ENCODE peak calls at places on chromosomes 5 and 9, in seven cellular contexts. One of them, this sample, is unnamed.

GRCh38 chr5:82684153-82684552 is 393.0 kb downstream of the TMEM167A start:
- DNase-seq in OCI-LY7: no peak
- DNase-seq in stomach: no peak
- DNase-seq in tibial artery: no peak
- DNase-seq in testis: no peak
- DNase-seq in cardiac muscle cell: no peak
- DNase-seq in Peyer's patch: no peak
- DNase-seq in this sample: no peak

GRCh38 chr9:135239100-135239768 is 151.8 kb downstream of the OLFM1 start:
- DNase-seq in OCI-LY7: no peak
- DNase-seq in stomach: no peak
- DNase-seq in tibial artery: no peak
- DNase-seq in testis: no peak
- DNase-seq in cardiac muscle cell: no peak
- DNase-seq in Peyer's patch: no peak
- DNase-seq in this sample: no peak

GRCh38 chr9:3468407-3469205 is 57.2 kb downstream of the RFX3 start:
- DNase-seq in OCI-LY7: no peak
- DNase-seq in stomach: no peak
- DNase-seq in tibial artery: no peak
- DNase-seq in testis: no peak
- DNase-seq in cardiac muscle cell: no peak
- DNase-seq in Peyer's patch: no peak
- DNase-seq in this sample: no peak

GRCh38 chr5:132052520-132052919 is 7.9 kb upstream of the IL3 start:
- DNase-seq in OCI-LY7: no peak
- DNase-seq in stomach: no peak
- DNase-seq in tibial artery: peak; percentile 49
- DNase-seq in testis: peak; percentile 9
- DNase-seq in cardiac muscle cell: no peak
- DNase-seq in Peyer's patch: peak; percentile 6
- DNase-seq in this sample: no peak

GRCh38 chr9:36985769-36986547 is 48.1 kb downstream of the PAX5 start:
- DNase-seq in OCI-LY7: no peak
- DNase-seq in stomach: no peak
- DNase-seq in tibial artery: peak; percentile 46
- DNase-seq in testis: peak; percentile 28
- DNase-seq in cardiac muscle cell: no peak
- DNase-seq in Peyer's patch: no peak
- DNase-seq in this sample: no peak

GRCh38 chr9:79573697-79573976 is 1.9 kb downstream of the TLE4 start:
- DNase-seq in OCI-LY7: no peak
- DNase-seq in stomach: no peak
- DNase-seq in tibial artery: no peak
- DNase-seq in testis: no peak
- DNase-seq in cardiac muscle cell: no peak
- DNase-seq in Peyer's patch: no peak
- DNase-seq in this sample: peak; percentile 33

GRCh38 chr5:143543358-143544255 is 140.1 kb upstream of the NR3C1 start:
- DNase-seq in OCI-LY7: no peak
- DNase-seq in stomach: no peak
- DNase-seq in tibial artery: no peak
- DNase-seq in testis: no peak
- DNase-seq in cardiac muscle cell: peak; percentile 42
- DNase-seq in Peyer's patch: no peak
- DNase-seq in this sample: no peak

GRCh38 chr5:137666901-137667300 is 69.0 kb downstream of the KLHL3 start:
- DNase-seq in OCI-LY7: no peak
- DNase-seq in stomach: no peak
- DNase-seq in tibial artery: no peak
- DNase-seq in testis: no peak
- DNase-seq in cardiac muscle cell: no peak
- DNase-seq in Peyer's patch: no peak
- DNase-seq in this sample: no peak

GRCh38 chr5:96516631-96517071 is 83.6 kb upstream of the PCSK1 start:
- DNase-seq in OCI-LY7: no peak
- DNase-seq in stomach: no peak
- DNase-seq in tibial artery: no peak
- DNase-seq in testis: no peak
- DNase-seq in cardiac muscle cell: peak; percentile 52
- DNase-seq in Peyer's patch: no peak
- DNase-seq in this sample: no peak

GRCh38 chr5:172303090-172303995 is 19.8 kb upstream of the UBTD2 start:
- DNase-seq in OCI-LY7: no peak
- DNase-seq in stomach: no peak
- DNase-seq in tibial artery: no peak
- DNase-seq in testis: no peak
- DNase-seq in cardiac muscle cell: no peak
- DNase-seq in Peyer's patch: no peak
- DNase-seq in this sample: no peak

GRCh38 chr5:106397700-106398099 is 1273.0 kb downstream of the EFNA5 start:
- DNase-seq in OCI-LY7: no peak
- DNase-seq in stomach: no peak
- DNase-seq in tibial artery: no peak
- DNase-seq in testis: no peak
- DNase-seq in cardiac muscle cell: peak; percentile 71
- DNase-seq in Peyer's patch: no peak
- DNase-seq in this sample: no peak

GRCh38 chr9:91036826-91037510 is 235.3 kb downstream of the SYK start:
- DNase-seq in OCI-LY7: peak; percentile 72
- DNase-seq in stomach: peak; percentile 77
- DNase-seq in tibial artery: peak; percentile 90
- DNase-seq in testis: peak; percentile 89
- DNase-seq in cardiac muscle cell: peak; percentile 97
- DNase-seq in Peyer's patch: peak; percentile 64
- DNase-seq in this sample: peak; percentile 45

GRCh38 chr5:147809830-147810666 is 21.4 kb downstream of the SPINK1 start:
- DNase-seq in OCI-LY7: no peak
- DNase-seq in stomach: no peak
- DNase-seq in tibial artery: no peak
- DNase-seq in testis: no peak
- DNase-seq in cardiac muscle cell: no peak
- DNase-seq in Peyer's patch: no peak
- DNase-seq in this sample: no peak

GRCh38 chr5:73948720-73949119 is 322.7 kb downstream of the ARHGEF28 start:
- DNase-seq in OCI-LY7: peak; percentile 68
- DNase-seq in stomach: no peak
- DNase-seq in tibial artery: no peak
- DNase-seq in testis: no peak
- DNase-seq in cardiac muscle cell: peak; percentile 62
- DNase-seq in Peyer's patch: no peak
- DNase-seq in this sample: no peak

GRCh38 chr5:72096602-72097205 is 10.6 kb upstream of the MAP1B start:
- DNase-seq in OCI-LY7: no peak
- DNase-seq in stomach: no peak
- DNase-seq in tibial artery: no peak
- DNase-seq in testis: no peak
- DNase-seq in cardiac muscle cell: no peak
- DNase-seq in Peyer's patch: no peak
- DNase-seq in this sample: no peak

GRCh38 chr5:135578685-135579341 is at the start of gene CXCL14:
- DNase-seq in OCI-LY7: no peak
- DNase-seq in stomach: no peak
- DNase-seq in tibial artery: peak; percentile 72
- DNase-seq in testis: peak; percentile 31
- DNase-seq in cardiac muscle cell: peak; percentile 88
- DNase-seq in Peyer's patch: no peak
- DNase-seq in this sample: no peak

GRCh38 chr9:134217431-134218210 is 53.3 kb upstream of the RNU6ATAC start:
- DNase-seq in OCI-LY7: peak; percentile 64
- DNase-seq in stomach: no peak
- DNase-seq in tibial artery: no peak
- DNase-seq in testis: no peak
- DNase-seq in cardiac muscle cell: no peak
- DNase-seq in Peyer's patch: no peak
- DNase-seq in this sample: no peak

GRCh38 chr5:4480528-4481404 is 659.4 kb upstream of the ADAMTS16 start:
- DNase-seq in OCI-LY7: no peak
- DNase-seq in stomach: no peak
- DNase-seq in tibial artery: no peak
- DNase-seq in testis: no peak
- DNase-seq in cardiac muscle cell: no peak
- DNase-seq in Peyer's patch: no peak
- DNase-seq in this sample: no peak

GRCh38 chr9:17216011-17216410 is 81.2 kb downstream of the CNTLN start:
- DNase-seq in OCI-LY7: no peak
- DNase-seq in stomach: no peak
- DNase-seq in tibial artery: no peak
- DNase-seq in testis: no peak
- DNase-seq in cardiac muscle cell: no peak
- DNase-seq in Peyer's patch: no peak
- DNase-seq in this sample: no peak

GRCh38 chr5:142614054-142614453 is 71.8 kb downstream of the FGF1 start:
- DNase-seq in OCI-LY7: no peak
- DNase-seq in stomach: no peak
- DNase-seq in tibial artery: no peak
- DNase-seq in testis: no peak
- DNase-seq in cardiac muscle cell: no peak
- DNase-seq in Peyer's patch: no peak
- DNase-seq in this sample: no peak

GRCh38 chr5:135498662-135498995 is 37.1 kb downstream of the NEUROG1 start:
- DNase-seq in OCI-LY7: no peak
- DNase-seq in stomach: no peak
- DNase-seq in tibial artery: no peak
- DNase-seq in testis: no peak
- DNase-seq in cardiac muscle cell: no peak
- DNase-seq in Peyer's patch: no peak
- DNase-seq in this sample: no peak

DNA sequence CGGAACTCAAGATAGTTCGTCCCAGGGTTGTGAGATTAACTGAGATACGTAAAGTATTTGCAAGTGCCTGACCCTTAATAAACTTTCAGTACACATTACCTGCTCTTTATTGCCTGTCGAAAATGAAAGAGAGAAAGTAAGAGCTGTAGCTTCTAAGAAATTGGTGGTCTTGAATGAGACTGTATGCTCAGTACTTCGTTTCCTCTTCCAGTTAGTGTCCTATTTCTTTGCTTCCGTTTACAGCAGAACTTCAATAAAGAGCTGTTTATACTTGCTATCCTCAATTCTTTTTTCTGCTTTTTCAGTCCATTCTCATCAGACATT is 534 bp downstream of the SRFBP1 start:
- DNase-seq in OCI-LY7: no peak
- DNase-seq in stomach: no peak
- DNase-seq in tibial artery: no peak
- DNase-seq in testis: no peak
- DNase-seq in cardiac muscle cell: no peak
- DNase-seq in Peyer's patch: no peak
- DNase-seq in this sample: peak; percentile 51
- H3K27ac ChIP-seq in OCI-LY7: peak overlapping the region; percentile 63
- H3K27ac ChIP-seq in stomach: peak overlapping the region; percentile 68
- H3K27ac ChIP-seq in tibial artery: peak overlapping the region; percentile 77
- H3K27ac ChIP-seq in testis: no peak overlapping the region
- H3K27ac ChIP-seq in cardiac muscle cell: peak overlapping the region; percentile 80
- H3K27ac ChIP-seq in Peyer's patch: peak overlapping the region; percentile 64
- H3K27ac ChIP-seq in this sample: peak overlapping the region; percentile 71

DNA sequence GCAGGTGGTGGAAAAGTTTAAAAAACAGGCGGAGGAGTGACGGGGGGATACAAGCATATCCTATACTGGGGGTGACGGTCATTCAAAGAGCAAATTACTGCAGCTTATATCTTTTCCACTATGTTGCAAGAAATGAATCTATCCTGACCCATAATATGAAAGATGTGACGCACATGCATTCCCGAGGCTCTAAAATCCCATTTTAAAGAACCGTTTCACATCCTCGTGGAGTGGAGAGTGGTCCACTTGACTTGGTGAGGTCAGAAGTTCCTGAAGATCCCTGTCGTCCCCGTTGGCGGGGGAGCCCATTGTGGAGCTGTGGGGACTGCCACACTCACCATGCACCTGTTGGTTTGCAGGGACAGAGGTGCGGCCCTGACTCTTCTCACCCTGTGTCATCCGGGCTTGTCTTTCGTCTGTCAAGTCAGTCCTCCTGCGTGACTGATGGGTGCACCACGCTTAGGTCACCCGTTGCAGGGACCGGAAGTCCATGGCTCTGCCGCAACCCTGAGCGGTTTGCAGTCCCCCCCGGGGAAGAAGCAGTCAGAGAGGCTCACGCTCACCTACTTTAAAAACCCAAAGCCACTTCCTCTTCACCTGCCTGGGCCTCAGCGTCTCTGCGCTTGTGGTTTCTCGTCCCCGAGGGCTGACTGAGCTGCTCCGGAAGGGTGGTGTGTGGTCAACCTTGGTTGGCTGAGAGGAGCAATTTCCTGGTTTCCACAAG is 53.0 kb downstream of the USP20 start:
- DNase-seq in OCI-LY7: peak; percentile 98
- DNase-seq in stomach: peak; percentile 62
- DNase-seq in tibial artery: no peak
- DNase-seq in testis: no peak
- DNase-seq in cardiac muscle cell: no peak
- DNase-seq in Peyer's patch: peak; percentile 94
- DNase-seq in this sample: peak; percentile 87
- H3K4me3 ChIP-seq in OCI-LY7: peak overlapping the region; percentile 66
- H3K4me3 ChIP-seq in stomach: peak overlapping the region; percentile 2
- H3K4me3 ChIP-seq in tibial artery: no peak overlapping the region
- H3K4me3 ChIP-seq in testis: no peak overlapping the region
- H3K4me3 ChIP-seq in cardiac muscle cell: no peak overlapping the region
- H3K4me3 ChIP-seq in Peyer's patch: peak overlapping the region; percentile 3
- H3K4me3 ChIP-seq in this sample: peak overlapping the region; percentile 87

DNA sequence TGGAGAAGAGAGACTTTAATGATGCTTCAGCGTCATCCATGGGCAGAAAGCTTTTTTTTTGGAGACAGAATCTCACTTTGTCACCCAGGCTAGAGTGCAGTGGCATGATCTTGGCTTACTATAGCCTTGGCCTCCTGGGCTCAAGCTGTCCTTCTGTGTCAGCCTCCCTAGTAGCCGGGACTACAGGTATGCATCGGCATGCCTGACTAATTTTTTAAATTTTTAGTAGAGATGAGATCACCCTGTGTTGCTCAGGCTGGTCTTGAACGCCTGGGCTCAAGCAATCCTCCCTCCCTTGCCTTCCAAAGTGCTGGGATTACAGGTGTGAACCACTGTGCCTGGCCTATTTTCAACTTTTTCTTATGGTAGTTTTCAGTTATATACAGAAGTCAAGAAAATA is 23.2 kb downstream of the SPIN1 start:
- DNase-seq in OCI-LY7: no peak
- DNase-seq in stomach: no peak
- DNase-seq in tibial artery: no peak
- DNase-seq in testis: no peak
- DNase-seq in cardiac muscle cell: no peak
- DNase-seq in Peyer's patch: no peak
- DNase-seq in this sample: no peak
- H3K9me3 ChIP-seq in OCI-LY7: peaks cover 17% of the 10 kb centered on the region
- H3K9me3 ChIP-seq in stomach: peaks cover 4% of the 10 kb centered on the region
- H3K9me3 ChIP-seq in tibial artery: no peaks in the 10 kb centered on the region
- H3K9me3 ChIP-seq in testis: no peaks in the 10 kb centered on the region
- H3K9me3 ChIP-seq in cardiac muscle cell: no peaks in the 10 kb centered on the region
- H3K9me3 ChIP-seq in Peyer's patch: peaks cover 13% of the 10 kb centered on the region
- H3K9me3 ChIP-seq in this sample: peaks cover 16% of the 10 kb centered on the region

DNA sequence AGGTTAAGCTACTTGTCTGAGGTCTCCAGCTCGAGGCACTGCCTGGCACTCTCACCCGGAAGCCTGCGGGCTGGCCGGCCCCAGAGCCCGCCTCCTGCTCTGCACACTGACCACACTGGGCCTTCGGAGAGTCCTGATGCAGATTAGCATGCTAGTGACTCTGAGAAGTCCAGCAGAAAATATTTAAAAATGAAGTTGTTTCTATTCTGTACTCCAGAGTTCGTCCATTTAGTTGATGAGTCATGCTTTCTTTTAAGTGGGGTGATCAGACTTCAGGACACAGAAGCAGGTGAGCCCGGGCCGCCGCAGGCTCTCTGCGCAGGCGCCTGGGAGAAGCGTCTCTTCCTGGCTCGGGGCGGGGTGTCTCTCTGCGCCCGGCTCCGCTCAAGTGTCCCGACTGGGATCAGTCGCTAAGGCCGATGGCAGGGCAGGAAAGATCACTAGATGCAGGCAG is 32.5 kb downstream of the FAM240B start:
- DNase-seq in OCI-LY7: no peak
- DNase-seq in stomach: peak; percentile 75
- DNase-seq in tibial artery: no peak
- DNase-seq in testis: peak; percentile 60
- DNase-seq in cardiac muscle cell: peak; percentile 61
- DNase-seq in Peyer's patch: no peak
- DNase-seq in this sample: peak; percentile 49
- H3K27ac ChIP-seq in OCI-LY7: no peak overlapping the region
- H3K27ac ChIP-seq in stomach: no peak overlapping the region
- H3K27ac ChIP-seq in tibial artery: no peak overlapping the region
- H3K27ac ChIP-seq in testis: peak overlapping the region; percentile 16
- H3K27ac ChIP-seq in cardiac muscle cell: no peak overlapping the region
- H3K27ac ChIP-seq in Peyer's patch: no peak overlapping the region
- H3K27ac ChIP-seq in this sample: no peak overlapping the region